ENCODE peak calls at places on chromosomes 16 and 17, in five cellular contexts. One of them, this sample, is unnamed.

GRCh38 chr16:89721644-89722391 is 481 bp downstream of the ZNF276 start:
- DNase-seq in H54: no peak
- DNase-seq in GM03348: peak
- DNase-seq in neural crest cell: no peak
- DNase-seq in NCI-H345: peak
- DNase-seq in this sample: no peak

GRCh38 chr17:73304971-73305786 is 6.6 kb downstream of the CDC42EP4 start:
- DNase-seq in H54: peak
- DNase-seq in neural crest cell: no peak
- DNase-seq in GM03348: peak
- DNase-seq in NCI-H345: peak
- DNase-seq in this sample: no peak

GRCh38 chr16:67150833-67151396 is at the start of gene B3GNT9:
- DNase-seq in neural crest cell: peak
- DNase-seq in H54: peak
- DNase-seq in GM03348: peak
- DNase-seq in NCI-H345: peak
- DNase-seq in this sample: no peak

GRCh38 chr17:57679906-57680695 is 65.0 kb downstream of the CCDC182 start:
- DNase-seq in neural crest cell: no peak
- DNase-seq in GM03348: no peak
- DNase-seq in NCI-H345: no peak
- DNase-seq in H54: no peak
- DNase-seq in this sample: no peak

GRCh38 chr16:72399811-72400210 is 227.9 kb upstream of the PMFBP1 start:
- DNase-seq in neural crest cell: no peak
- DNase-seq in GM03348: no peak
- DNase-seq in NCI-H345: no peak
- DNase-seq in H54: no peak
- DNase-seq in this sample: no peak

GRCh38 chr16:88315543-88316105 is 67.1 kb upstream of the ZNF469 start:
- DNase-seq in NCI-H345: no peak
- DNase-seq in H54: peak
- DNase-seq in GM03348: peak
- DNase-seq in neural crest cell: peak
- DNase-seq in this sample: no peak

GRCh38 chr17:63171428-63172205 is 205.6 kb downstream of the TANC2 start:
- DNase-seq in NCI-H345: no peak
- DNase-seq in neural crest cell: no peak
- DNase-seq in H54: no peak
- DNase-seq in GM03348: peak
- DNase-seq in this sample: no peak

GRCh38 chr17:62684179-62684578 is 56.7 kb downstream of the MRC2 start:
- DNase-seq in GM03348: no peak
- DNase-seq in neural crest cell: no peak
- DNase-seq in NCI-H345: no peak
- DNase-seq in H54: no peak
- DNase-seq in this sample: no peak

GRCh38 chr16:83899272-83899897 is 470 bp downstream of the MLYCD start:
- DNase-seq in GM03348: peak
- DNase-seq in H54: no peak
- DNase-seq in NCI-H345: no peak
- DNase-seq in neural crest cell: peak
- DNase-seq in this sample: no peak

GRCh38 chr17:81563861-81564586 is 11.9 kb upstream of the FAAP100 start:
- DNase-seq in GM03348: no peak
- DNase-seq in neural crest cell: no peak
- DNase-seq in H54: no peak
- DNase-seq in NCI-H345: no peak
- DNase-seq in this sample: no peak

GRCh38 chr17:40320771-40321501 is 12.0 kb downstream of the RARA start:
- DNase-seq in neural crest cell: no peak
- DNase-seq in NCI-H345: no peak
- DNase-seq in H54: no peak
- DNase-seq in GM03348: peak
- DNase-seq in this sample: no peak

GRCh38 chr17:5138616-5139453 is 23.0 kb downstream of the USP6 start:
- DNase-seq in NCI-H345: no peak
- DNase-seq in GM03348: no peak
- DNase-seq in neural crest cell: no peak
- DNase-seq in H54: no peak
- DNase-seq in this sample: no peak

GRCh38 chr17:1162116-1162855 is 17.5 kb downstream of the ABR start:
- DNase-seq in neural crest cell: no peak
- DNase-seq in NCI-H345: peak
- DNase-seq in H54: no peak
- DNase-seq in GM03348: no peak
- DNase-seq in this sample: no peak

This sample was measured in iPS DF 6.9.